ENCODE peak calls at places on chromosomes 11 and 22, in eight cellular contexts. One of them, this sample, is unnamed.

GRCh38 chr11:63999349-64000025 is 13.2 kb downstream of the OTUB1 start:
- DNase-seq in A549: peak; percentile 61
- DNase-seq in Peyer's patch: peak; percentile 67
- DNase-seq in left lung: peak; percentile 50
- DNase-seq in CD8-positive, alpha-beta memory T cell: peak; percentile 47
- DNase-seq in OCI-LY7: no peak
- DNase-seq in neural progenitor cell: peak; percentile 87
- DNase-seq in heart left ventricle: no peak
- DNase-seq in this sample: peak; percentile 87

GRCh38 chr11:76791861-76792260 is 8.7 kb downstream of the TSKU start:
- DNase-seq in A549: peak; percentile 79
- DNase-seq in Peyer's patch: peak; percentile 49
- DNase-seq in left lung: no peak
- DNase-seq in CD8-positive, alpha-beta memory T cell: no peak
- DNase-seq in OCI-LY7: no peak
- DNase-seq in neural progenitor cell: no peak
- DNase-seq in heart left ventricle: no peak
- DNase-seq in this sample: peak; percentile 25

GRCh38 chr11:64358907-64359711 is at the start of gene RPS6KA4:
- DNase-seq in A549: peak; percentile 47
- DNase-seq in Peyer's patch: peak; percentile 77
- DNase-seq in left lung: peak; percentile 67
- DNase-seq in CD8-positive, alpha-beta memory T cell: peak; percentile 35
- DNase-seq in OCI-LY7: peak; percentile 70
- DNase-seq in neural progenitor cell: peak; percentile 88
- DNase-seq in heart left ventricle: peak; percentile 80
- DNase-seq in this sample: peak; percentile 92

GRCh38 chr22:40534379-40535188 is 101.9 kb downstream of the MRTFA start:
- DNase-seq in A549: no peak
- DNase-seq in Peyer's patch: no peak
- DNase-seq in left lung: no peak
- DNase-seq in CD8-positive, alpha-beta memory T cell: no peak
- DNase-seq in OCI-LY7: no peak
- DNase-seq in neural progenitor cell: no peak
- DNase-seq in heart left ventricle: no peak
- DNase-seq in this sample: no peak

GRCh38 chr22:25475554-25476022 is 88.9 kb upstream of the GRK3 start:
- DNase-seq in A549: peak; percentile 6
- DNase-seq in Peyer's patch: no peak
- DNase-seq in left lung: peak; percentile 43
- DNase-seq in CD8-positive, alpha-beta memory T cell: no peak
- DNase-seq in OCI-LY7: no peak
- DNase-seq in neural progenitor cell: no peak
- DNase-seq in heart left ventricle: no peak
- DNase-seq in this sample: no peak

GRCh38 chr11:129223701-129224149 is 31.6 kb upstream of the ARHGAP32 start:
- DNase-seq in A549: no peak
- DNase-seq in Peyer's patch: no peak
- DNase-seq in left lung: no peak
- DNase-seq in CD8-positive, alpha-beta memory T cell: no peak
- DNase-seq in OCI-LY7: no peak
- DNase-seq in neural progenitor cell: no peak
- DNase-seq in heart left ventricle: no peak
- DNase-seq in this sample: no peak

GRCh38 chr11:72226701-72227100 is 2.1 kb downstream of the INPPL1 start:
- DNase-seq in A549: no peak
- DNase-seq in Peyer's patch: no peak
- DNase-seq in left lung: no peak
- DNase-seq in CD8-positive, alpha-beta memory T cell: no peak
- DNase-seq in OCI-LY7: no peak
- DNase-seq in neural progenitor cell: no peak
- DNase-seq in heart left ventricle: no peak
- DNase-seq in this sample: peak; percentile 64

GRCh38 chr11:72924568-72925190 is 110.5 kb downstream of the ATG16L2 start:
- DNase-seq in A549: peak; percentile 43
- DNase-seq in Peyer's patch: no peak
- DNase-seq in left lung: no peak
- DNase-seq in CD8-positive, alpha-beta memory T cell: no peak
- DNase-seq in OCI-LY7: peak; percentile 53
- DNase-seq in neural progenitor cell: no peak
- DNase-seq in heart left ventricle: no peak
- DNase-seq in this sample: no peak

GRCh38 chr11:130448416-130449068 is at the start of gene ADAMTS15:
- DNase-seq in A549: peak; percentile 83
- DNase-seq in Peyer's patch: peak; percentile 79
- DNase-seq in left lung: peak; percentile 89
- DNase-seq in CD8-positive, alpha-beta memory T cell: no peak
- DNase-seq in OCI-LY7: no peak
- DNase-seq in neural progenitor cell: peak; percentile 93
- DNase-seq in heart left ventricle: peak; percentile 93
- DNase-seq in this sample: no peak

GRCh38 chr11:131987703-131988102 is 617.3 kb downstream of the NTM start:
- DNase-seq in A549: no peak
- DNase-seq in Peyer's patch: no peak
- DNase-seq in left lung: no peak
- DNase-seq in CD8-positive, alpha-beta memory T cell: no peak
- DNase-seq in OCI-LY7: no peak
- DNase-seq in neural progenitor cell: no peak
- DNase-seq in heart left ventricle: no peak
- DNase-seq in this sample: no peak

DNA sequence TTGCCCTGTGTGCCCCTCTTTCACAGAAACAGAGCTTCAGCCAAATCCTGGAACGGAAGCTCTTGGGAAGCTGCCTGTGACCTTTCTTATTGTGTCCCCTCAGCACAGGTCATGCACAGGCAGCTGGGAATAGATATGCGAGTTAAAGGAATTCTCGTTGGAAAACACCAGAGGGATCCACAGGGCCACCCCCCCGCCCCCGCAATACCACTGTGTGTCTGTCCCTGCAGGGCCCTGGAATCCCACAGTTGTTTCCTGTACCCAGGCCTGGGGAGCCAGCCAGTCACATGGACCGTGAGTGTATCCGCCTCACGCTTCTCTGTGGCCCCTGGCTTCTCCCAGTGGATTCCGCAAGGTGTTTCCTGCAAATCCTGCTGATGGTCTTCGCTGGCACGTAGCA is 29.0 kb downstream of the TIMP3 start:
- DNase-seq in A549: no peak
- DNase-seq in Peyer's patch: no peak
- DNase-seq in left lung: no peak
- DNase-seq in CD8-positive, alpha-beta memory T cell: no peak
- DNase-seq in OCI-LY7: no peak
- DNase-seq in neural progenitor cell: peak; percentile 62
- DNase-seq in heart left ventricle: peak; percentile 80
- DNase-seq in this sample: peak; percentile 88
- H3K27ac ChIP-seq in A549: no peak overlapping the region
- H3K27ac ChIP-seq in Peyer's patch: peak overlapping the region; percentile 46
- H3K27ac ChIP-seq in left lung: peak overlapping the region; percentile 3
- H3K27ac ChIP-seq in CD8-positive, alpha-beta memory T cell: no peak overlapping the region
- H3K27ac ChIP-seq in OCI-LY7: no peak overlapping the region
- H3K27ac ChIP-seq in neural progenitor cell: no peak overlapping the region
- H3K27ac ChIP-seq in heart left ventricle: peak overlapping the region; percentile 83
- H3K27ac ChIP-seq in this sample: peak overlapping the region; percentile 72

DNA sequence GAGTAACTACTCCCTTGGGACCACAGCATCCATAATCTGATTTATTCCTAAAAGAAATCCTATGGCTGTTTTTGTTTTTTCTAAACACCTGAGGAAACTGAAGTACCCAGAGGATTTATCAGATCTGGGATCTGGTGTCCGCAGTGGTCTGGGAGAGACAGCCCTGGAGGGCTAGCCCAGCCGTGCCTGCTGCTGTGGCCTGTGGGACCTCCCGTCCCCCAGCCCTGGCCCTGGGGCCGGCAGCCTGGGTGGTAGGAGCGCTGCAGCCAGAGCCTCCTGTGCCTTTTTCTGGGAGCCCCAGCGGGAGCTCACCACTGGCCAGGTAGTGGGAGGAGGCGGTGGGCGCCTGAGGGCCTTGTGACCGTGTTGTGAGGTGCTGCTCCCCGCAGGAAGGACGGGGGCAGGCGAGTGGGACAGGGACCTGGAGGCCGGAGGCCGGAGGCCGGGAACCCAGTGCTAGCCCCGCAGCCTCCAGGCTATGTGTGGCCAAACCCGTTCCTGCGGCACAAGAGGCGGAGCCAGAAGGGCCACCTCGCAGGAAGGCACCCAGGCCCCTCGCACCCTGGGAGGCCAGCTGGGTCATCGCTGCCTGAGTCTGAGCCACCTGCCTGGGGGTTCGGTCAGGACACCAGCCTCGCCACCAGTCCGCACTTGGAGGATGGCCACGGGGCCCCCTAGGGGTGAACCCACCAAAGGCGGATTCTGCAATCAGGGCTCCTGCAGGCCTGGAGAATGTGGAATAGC is 18.2 kb upstream of the C11orf96 start:
- DNase-seq in A549: no peak
- DNase-seq in Peyer's patch: no peak
- DNase-seq in left lung: no peak
- DNase-seq in CD8-positive, alpha-beta memory T cell: no peak
- DNase-seq in OCI-LY7: no peak
- DNase-seq in neural progenitor cell: no peak
- DNase-seq in heart left ventricle: no peak
- DNase-seq in this sample: no peak
- H3K4me1 ChIP-seq in A549: peaks cover 25% of the 10 kb centered on the region
- H3K4me1 ChIP-seq in Peyer's patch: no peaks in the 10 kb centered on the region
- H3K4me1 ChIP-seq in left lung: peaks cover 20% of the 10 kb centered on the region
- H3K4me1 ChIP-seq in CD8-positive, alpha-beta memory T cell: no peaks in the 10 kb centered on the region
- H3K4me1 ChIP-seq in OCI-LY7: no peaks in the 10 kb centered on the region
- H3K4me1 ChIP-seq in neural progenitor cell: peaks cover 25% of the 10 kb centered on the region
- H3K4me1 ChIP-seq in heart left ventricle: peaks cover 7% of the 10 kb centered on the region
- H3K4me1 ChIP-seq in this sample: peaks cover 71% of the 10 kb centered on the region

DNA sequence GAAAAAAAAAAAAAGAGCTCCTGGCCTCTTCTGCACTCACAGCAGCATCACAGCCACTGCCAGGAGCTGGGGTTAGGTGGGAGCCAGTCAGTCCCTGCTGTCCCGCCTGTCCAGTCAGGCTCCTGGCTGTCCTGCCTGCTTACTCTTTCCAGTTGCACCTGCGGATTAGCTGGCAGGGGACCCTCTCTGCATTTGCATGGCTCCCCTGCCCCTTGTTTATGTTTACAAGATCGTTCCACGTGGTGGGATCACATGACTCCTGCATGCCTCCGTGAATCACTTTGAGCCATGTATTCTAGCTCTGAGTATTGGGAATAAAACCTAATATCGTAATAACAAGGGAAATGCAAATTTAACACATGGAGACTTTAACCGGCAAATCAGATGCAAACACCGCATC is 36.8 kb upstream of the A4GALT start:
- DNase-seq in A549: no peak
- DNase-seq in Peyer's patch: no peak
- DNase-seq in left lung: no peak
- DNase-seq in CD8-positive, alpha-beta memory T cell: no peak
- DNase-seq in OCI-LY7: no peak
- DNase-seq in neural progenitor cell: peak; percentile 55
- DNase-seq in heart left ventricle: no peak
- DNase-seq in this sample: no peak
- H3K27ac ChIP-seq in A549: peak overlapping the region; percentile 91
- H3K27ac ChIP-seq in Peyer's patch: no peak overlapping the region
- H3K27ac ChIP-seq in left lung: no peak overlapping the region
- H3K27ac ChIP-seq in CD8-positive, alpha-beta memory T cell: no peak overlapping the region
- H3K27ac ChIP-seq in OCI-LY7: no peak overlapping the region
- H3K27ac ChIP-seq in neural progenitor cell: no peak overlapping the region
- H3K27ac ChIP-seq in heart left ventricle: no peak overlapping the region
- H3K27ac ChIP-seq in this sample: no peak overlapping the region

GRCh38 chr22:18064636-18065035 is 13.2 kb upstream of the PEX26 start:
- DNase-seq in A549: no peak
- DNase-seq in Peyer's patch: no peak
- DNase-seq in left lung: no peak
- DNase-seq in CD8-positive, alpha-beta memory T cell: no peak
- DNase-seq in OCI-LY7: no peak
- DNase-seq in neural progenitor cell: no peak
- DNase-seq in heart left ventricle: no peak
- DNase-seq in this sample: peak; percentile 17
- H3K4me1 ChIP-seq in A549: peaks cover 55% of the 10 kb centered on the region
- H3K4me1 ChIP-seq in Peyer's patch: peaks cover 8% of the 10 kb centered on the region
- H3K4me1 ChIP-seq in left lung: no peaks in the 10 kb centered on the region
- H3K4me1 ChIP-seq in CD8-positive, alpha-beta memory T cell: no peaks in the 10 kb centered on the region
- H3K4me1 ChIP-seq in OCI-LY7: peaks cover 75% of the 10 kb centered on the region
- H3K4me1 ChIP-seq in neural progenitor cell: no peaks in the 10 kb centered on the region
- H3K4me1 ChIP-seq in heart left ventricle: no peaks in the 10 kb centered on the region
- H3K4me1 ChIP-seq in this sample: peaks cover 50% of the 10 kb centered on the region

GRCh38 chr11:123082977-123083376 is 21.0 kb upstream of the HSPA8 start:
- DNase-seq in A549: no peak
- DNase-seq in Peyer's patch: peak; percentile 13
- DNase-seq in left lung: no peak
- DNase-seq in CD8-positive, alpha-beta memory T cell: no peak
- DNase-seq in OCI-LY7: no peak
- DNase-seq in neural progenitor cell: no peak
- DNase-seq in heart left ventricle: no peak
- DNase-seq in this sample: peak; percentile 19
- H3K27ac ChIP-seq in A549: no peak overlapping the region
- H3K27ac ChIP-seq in Peyer's patch: peak overlapping the region; percentile 36
- H3K27ac ChIP-seq in left lung: no peak overlapping the region
- H3K27ac ChIP-seq in CD8-positive, alpha-beta memory T cell: no peak overlapping the region
- H3K27ac ChIP-seq in OCI-LY7: no peak overlapping the region
- H3K27ac ChIP-seq in neural progenitor cell: no peak overlapping the region
- H3K27ac ChIP-seq in heart left ventricle: peak overlapping the region; percentile 34
- H3K27ac ChIP-seq in this sample: peak overlapping the region; percentile 18

GRCh38 chr22:17964647-17965046 is 59.7 kb downstream of the MICAL3 start:
- DNase-seq in A549: no peak
- DNase-seq in Peyer's patch: no peak
- DNase-seq in left lung: no peak
- DNase-seq in CD8-positive, alpha-beta memory T cell: no peak
- DNase-seq in OCI-LY7: peak; percentile 70
- DNase-seq in neural progenitor cell: no peak
- DNase-seq in heart left ventricle: no peak
- DNase-seq in this sample: peak; percentile 76
- H3K4me1 ChIP-seq in A549: peaks cover 30% of the 10 kb centered on the region
- H3K4me1 ChIP-seq in Peyer's patch: no peaks in the 10 kb centered on the region
- H3K4me1 ChIP-seq in left lung: no peaks in the 10 kb centered on the region
- H3K4me1 ChIP-seq in CD8-positive, alpha-beta memory T cell: no peaks in the 10 kb centered on the region
- H3K4me1 ChIP-seq in OCI-LY7: peaks cover 59% of the 10 kb centered on the region
- H3K4me1 ChIP-seq in neural progenitor cell: peaks cover 30% of the 10 kb centered on the region
- H3K4me1 ChIP-seq in heart left ventricle: peaks cover 8% of the 10 kb centered on the region
- H3K4me1 ChIP-seq in this sample: peaks cover 30% of the 10 kb centered on the region

GRCh38 chr11:10116588-10116987 is 177.4 kb downstream of the SBF2 start:
- DNase-seq in A549: no peak
- DNase-seq in Peyer's patch: no peak
- DNase-seq in left lung: no peak
- DNase-seq in CD8-positive, alpha-beta memory T cell: no peak
- DNase-seq in OCI-LY7: peak; percentile 6
- DNase-seq in neural progenitor cell: no peak
- DNase-seq in heart left ventricle: no peak
- DNase-seq in this sample: no peak
- H3K27ac ChIP-seq in A549: no peak overlapping the region
- H3K27ac ChIP-seq in Peyer's patch: no peak overlapping the region
- H3K27ac ChIP-seq in left lung: no peak overlapping the region
- H3K27ac ChIP-seq in CD8-positive, alpha-beta memory T cell: no peak overlapping the region
- H3K27ac ChIP-seq in OCI-LY7: no peak overlapping the region
- H3K27ac ChIP-seq in neural progenitor cell: no peak overlapping the region
- H3K27ac ChIP-seq in heart left ventricle: no peak overlapping the region
- H3K27ac ChIP-seq in this sample: no peak overlapping the region

GRCh38 chr11:19577849-19578619 is 134.6 kb upstream of the NAV2 start:
- DNase-seq in A549: no peak
- DNase-seq in Peyer's patch: no peak
- DNase-seq in left lung: peak; percentile 47
- DNase-seq in CD8-positive, alpha-beta memory T cell: no peak
- DNase-seq in OCI-LY7: no peak
- DNase-seq in neural progenitor cell: no peak
- DNase-seq in heart left ventricle: peak; percentile 73
- DNase-seq in this sample: no peak
- H3K4me1 ChIP-seq in A549: no peaks in the 10 kb centered on the region
- H3K4me1 ChIP-seq in Peyer's patch: no peaks in the 10 kb centered on the region
- H3K4me1 ChIP-seq in left lung: peaks cover 24% of the 10 kb centered on the region
- H3K4me1 ChIP-seq in CD8-positive, alpha-beta memory T cell: no peaks in the 10 kb centered on the region
- H3K4me1 ChIP-seq in OCI-LY7: no peaks in the 10 kb centered on the region
- H3K4me1 ChIP-seq in neural progenitor cell: peaks cover 19% of the 10 kb centered on the region
- H3K4me1 ChIP-seq in heart left ventricle: peaks cover 32% of the 10 kb centered on the region
- H3K4me1 ChIP-seq in this sample: peaks cover 25% of the 10 kb centered on the region

This sample was measured in spleen.